ENCODE peak calls at places on chromosomes 3 and 15, in nine cellular contexts. S, Q, T, J, W, D, N, V and R are unnamed samples.

GRCh38 chr3:51718547-51719412 is 11.9 kb downstream of the GRM2 start:
- DNase-seq in S (no peak), Q (peak; percentile 72), T (peak; percentile 55), J (peak; percentile 73), W (no peak), D (peak; percentile 78), N (peak; percentile 47), V (peak; percentile 54), R (peak; percentile 81)

GRCh38 chr3:34948431-34948971 is 690.8 kb upstream of the ARPP21 start:
- DNase-seq in S (no peak), Q (no peak), T (peak; percentile 72), J (no peak), W (no peak), D (no peak), N (no peak), V (no peak), R (no peak)

GRCh38 chr3:142987707-142988106 is 13.7 kb upstream of the U2SURP start:
- DNase-seq in S (no peak), Q (peak; percentile 54), T (peak; percentile 76), J (peak; percentile 52), W (peak; percentile 27), D (no peak), N (no peak), V (no peak), R (no peak)

GRCh38 chr3:128279594-128279880 is 126.3 kb downstream of the EEFSEC start:
- DNase-seq in S (no peak), Q (no peak), T (no peak), J (no peak), W (no peak), D (no peak), N (no peak), V (no peak), R (no peak)

GRCh38 chr3:121974601-121975111 is 47.4 kb downstream of the ILDR1 start:
- DNase-seq in S (no peak), Q (no peak), T (no peak), J (no peak), W (no peak), D (no peak), N (no peak), V (no peak), R (no peak)

GRCh38 chr15:89132611-89133242 is 44.5 kb downstream of the ABHD2 start:
- DNase-seq in S (no peak), Q (no peak), T (peak; percentile 81), J (peak; percentile 48), W (no peak), D (no peak), N (no peak), V (no peak), R (no peak)

GRCh38 chr3:126570103-126570541 is 11.4 kb upstream of the C3orf22 start:
- DNase-seq in S (no peak), Q (no peak), T (no peak), J (no peak), W (no peak), D (no peak), N (no peak), V (no peak), R (no peak)

GRCh38 chr3:99875925-99876781 is 58.5 kb downstream of the CMSS1 start:
- DNase-seq in S (peak; percentile 82), Q (peak; percentile 89), T (peak; percentile 83), J (peak; percentile 85), W (peak; percentile 90), D (peak; percentile 85), N (peak; percentile 20), V (peak; percentile 82), R (peak; percentile 91)

GRCh38 chr3:50674349-50675178 is at the start of gene DOCK3:
- DNase-seq in S (no peak), Q (peak; percentile 80), T (peak; percentile 42), J (peak; percentile 41), W (peak; percentile 54), D (peak; percentile 82), N (peak; percentile 43), V (peak; percentile 47), R (no peak)

GRCh38 chr3:105195260-105195659 is 171.4 kb upstream of the ALCAM start:
- DNase-seq in S (no peak), Q (no peak), T (peak; percentile 61), J (no peak), W (no peak), D (no peak), N (no peak), V (no peak), R (no peak)

GRCh38 chr3:99866167-99866810 is 48.6 kb downstream of the CMSS1 start:
- DNase-seq in S (no peak), Q (no peak), T (peak; percentile 71), J (no peak), W (no peak), D (no peak), N (no peak), V (no peak), R (no peak)

GRCh38 chr3:27590437-27591320 is 106.5 kb upstream of the SLC4A7 start:
- DNase-seq in S (no peak), Q (no peak), T (peak; percentile 78), J (no peak), W (no peak), D (no peak), N (no peak), V (no peak), R (no peak)

GRCh38 chr3:191268737-191269136 is 60.5 kb upstream of the CCDC50 start:
- DNase-seq in S (no peak), Q (no peak), T (no peak), J (no peak), W (no peak), D (no peak), N (no peak), V (no peak), R (no peak)

GRCh38 chr3:23242106-23242505 is 39.0 kb downstream of the UBE2E2 start:
- DNase-seq in S (no peak), Q (no peak), T (no peak), J (no peak), W (no peak), D (no peak), N (no peak), V (no peak), R (no peak)
- TF ChIP-seq CTCF in S (no peak), Q (no peak), T (no peak), J (no peak), W (no peak), D (no peak), N (no peak), V (no peak), R (no peak)

GRCh38 chr3:11658180-11658579 is 14.5 kb upstream of the VGLL4 start:
- DNase-seq in S (no peak), Q (no peak), T (no peak), J (no peak), W (no peak), D (no peak), N (no peak), V (no peak), R (no peak)

GRCh38 chr3:11654166-11654565 is 10.5 kb upstream of the VGLL4 start:
- DNase-seq in S (no peak), Q (no peak), T (no peak), J (no peak), W (no peak), D (no peak), N (no peak), V (no peak), R (no peak)

GRCh38 chr3:11653298-11654055 is 9.8 kb upstream of the VGLL4 start:
- DNase-seq in S (no peak), Q (no peak), T (no peak), J (no peak), W (no peak), D (no peak), N (no peak), V (no peak), R (no peak)

GRCh38 chr3:11651900-11652299 is 8.2 kb upstream of the VGLL4 start:
- DNase-seq in S (no peak), Q (no peak), T (peak; percentile 72), J (no peak), W (peak; percentile 27), D (no peak), N (peak; percentile 44), V (no peak), R (no peak)

GRCh38 chr3:11655188-11655928 is 11.6 kb upstream of the VGLL4 start:
- DNase-seq in S (no peak), Q (no peak), T (peak; percentile 45), J (no peak), W (no peak), D (no peak), N (peak; percentile 19), V (no peak), R (no peak)
- TF ChIP-seq CTCF in S (no peak), Q (no peak), T (peak; percentile 41), J (no peak), W (peak; percentile 47), D (peak; percentile 43), N (peak; percentile 24), V (peak; percentile 47), R (peak; percentile 55)

GRCh38 chr3:133662256-133662773 is 574 bp upstream of the TOPBP1 start:
- DNase-seq in S (no peak), Q (no peak), T (peak; percentile 27), J (no peak), W (peak; percentile 14), D (no peak), N (no peak), V (no peak), R (no peak)
- TF ChIP-seq CTCF in S (no peak), Q (no peak), T (peak; percentile 4), J (no peak), W (no peak), D (no peak), N (no peak), V (no peak), R (peak; percentile 33)

GRCh38 chr15:49622561-49622960 is 1.7 kb downstream of the DTWD1 start:
- DNase-seq in S (no peak), Q (no peak), T (peak; percentile 31), J (no peak), W (no peak), D (no peak), N (no peak), V (no peak), R (no peak)
- TF ChIP-seq CTCF in S (no peak), Q (no peak), T (peak; percentile 21), J (no peak), W (no peak), D (no peak), N (no peak), V (no peak), R (peak; percentile 26)

GRCh38 chr15:59616390-59616789 is 4.8 kb downstream of the GCNT3 start:
- DNase-seq in S (no peak), Q (no peak), T (no peak), J (no peak), W (no peak), D (no peak), N (no peak), V (no peak), R (no peak)

DNA sequence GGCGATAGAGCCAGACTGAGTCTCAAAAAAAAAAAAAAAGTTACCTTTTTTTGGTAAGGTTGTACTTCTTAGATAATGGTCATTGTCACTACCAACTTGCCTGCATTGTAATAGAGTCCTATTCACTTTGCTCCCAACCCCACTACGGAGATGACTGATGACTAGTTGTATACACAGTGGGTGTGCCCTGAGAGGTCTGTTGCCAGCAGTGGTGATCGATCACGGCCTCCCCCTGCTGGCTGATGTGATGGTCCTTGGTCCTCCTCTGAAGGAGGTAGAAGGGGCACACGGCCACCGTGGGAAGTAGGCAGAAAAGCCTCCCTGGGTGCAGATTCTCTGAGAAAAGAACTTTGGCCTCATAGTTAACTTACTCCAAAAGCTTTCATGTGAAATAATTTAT is 10.7 kb downstream of the GCNT3 start:
- DNase-seq in S (no peak), Q (no peak), T (peak; percentile 60), J (no peak), W (peak; percentile 39), D (peak; percentile 53), N (peak; percentile 96), V (peak; percentile 51), R (no peak)
- TF ChIP-seq CTCF in S (no peak), Q (no peak), T (peak; percentile 52), J (no peak), W (peak; percentile 83), D (peak; percentile 43), N (peak; percentile 74), V (peak; percentile 63), R (peak; percentile 55)